ENCODE peak calls at places on chromosome 20, in four cellular contexts. R is H1, D is K562, K is HepG2. L is an unnamed sample.
A peak's percentile ranks its signal among the peaks of the same experiment; 100 is the strongest.

GRCh38 chr20:25586877-25587276 is 1.5 kb upstream of the NINL start:
- DNase-seq in R (no peak), D (no peak), K (no peak), L (no peak)

GRCh38 chr20:42678895-42679294 is 510.8 kb downstream of the PTPRT start:
- DNase-seq in R (peak; percentile 7), D (no peak), K (peak; percentile 10), L (no peak)

GRCh38 chr20:10125757-10126156 is 91.0 kb downstream of the ANKEF1 start:
- DNase-seq in R (no peak), D (no peak), K (no peak), L (no peak)

GRCh38 chr20:12963456-12963855 is 45.3 kb upstream of the SPTLC3 start:
- DNase-seq in R (no peak), D (no peak), K (no peak), L (no peak)

GRCh38 chr20:63433756-63434531 is 38.5 kb downstream of the KCNQ2 start:
- DNase-seq in R (no peak), D (no peak), K (no peak), L (no peak)

GRCh38 chr20:46030290-46031013 is 1.4 kb downstream of the SLC12A5 start:
- DNase-seq in R (no peak), D (no peak), K (no peak), L (no peak)

GRCh38 chr20:55143605-55144004 is 668.2 kb downstream of the DOK5 start:
- DNase-seq in R (no peak), D (no peak), K (no peak), L (no peak)

GRCh38 chr20:61459266-61459665 is 207.2 kb downstream of the CDH4 start:
- DNase-seq in R (no peak), D (no peak), K (no peak), L (no peak)

GRCh38 chr20:22343612-22344011 is 240.8 kb downstream of the FOXA2 start:
- DNase-seq in R (no peak), D (no peak), K (no peak), L (no peak)

GRCh38 chr20:46368902-46369268 is 37.5 kb downstream of the ELMO2 start:
- DNase-seq in R (no peak), D (peak; percentile 19), K (no peak), L (no peak)

GRCh38 chr20:62133051-62133845 is 9.9 kb downstream of the PSMA7 start:
- DNase-seq in R (no peak), D (no peak), K (no peak), L (no peak)

GRCh38 chr20:32970115-32970972 is 33.9 kb downstream of the SUN5 start:
- DNase-seq in R (no peak), D (no peak), K (no peak), L (no peak)

GRCh38 chr20:39195495-39196129 is 233.5 kb downstream of the DHX35 start:
- DNase-seq in R (no peak), D (no peak), K (no peak), L (no peak)

GRCh38 chr20:5749512-5750490 is at the start of gene SHLD1:
- DNase-seq in R (peak; percentile 60), D (peak; percentile 67), K (peak; percentile 92), L (peak; percentile 71)

GRCh38 chr20:64149141-64149540 is 15.1 kb upstream of the MYT1 start:
- DNase-seq in R (no peak), D (no peak), K (no peak), L (no peak)

GRCh38 chr20:19275630-19276071 is 63.2 kb downstream of the SLC24A3 start:
- DNase-seq in R (no peak), D (no peak), K (no peak), L (no peak)

GRCh38 chr20:51584116-51584515 is 41.6 kb upstream of the NFATC2 start:
- DNase-seq in R (no peak), D (no peak), K (no peak), L (no peak)

GRCh38 chr20:9204979-9205378 is 136.1 kb downstream of the PLCB4 start:
- DNase-seq in R (no peak), D (no peak), K (no peak), L (no peak)

GRCh38 chr20:10671850-10672578 is 1.8 kb downstream of the JAG1 start:
- DNase-seq in R (no peak), D (peak; percentile 32), K (no peak), L (no peak)

GRCh38 chr20:35515949-35516645 is 13.4 kb downstream of the C20orf173 start:
- DNase-seq in R (no peak), D (no peak), K (no peak), L (peak; percentile 44)

GRCh38 chr20:62723351-62723750 is 14.7 kb downstream of the NTSR1 start:
- DNase-seq in R (no peak), D (no peak), K (no peak), L (no peak)

GRCh38 chr20:54848984-54849538 is 373.7 kb downstream of the DOK5 start:
- DNase-seq in R (no peak), D (no peak), K (no peak), L (no peak)

GRCh38 chr20:50536333-50536732 is 26.1 kb downstream of the PTPN1 start:
- DNase-seq in R (no peak), D (no peak), K (no peak), L (no peak)

GRCh38 chr20:50535162-50535561 is 25.0 kb downstream of the PTPN1 start:
- DNase-seq in R (no peak), D (no peak), K (no peak), L (no peak)

GRCh38 chr20:50533061-50533460 is 22.9 kb downstream of the PTPN1 start:
- DNase-seq in R (no peak), D (no peak), K (no peak), L (no peak)

GRCh38 chr20:50533464-50533863 is 23.3 kb downstream of the PTPN1 start:
- DNase-seq in R (no peak), D (no peak), K (no peak), L (no peak)

GRCh38 chr20:50534567-50534966 is 24.4 kb downstream of the PTPN1 start:
- DNase-seq in R (no peak), D (no peak), K (no peak), L (no peak)
- TF ChIP-seq FOSL1 in R (no peak), D (no peak), K (no peak), L (no peak)

GRCh38 chr20:41028359-41029149 is at the start of gene TOP1:
- DNase-seq in R (peak; percentile 100), D (peak; percentile 99), K (peak; percentile 100), L (peak; percentile 99)

GRCh38 chr20:41031243-41031619 is 2.6 kb downstream of the TOP1 start:
- DNase-seq in R (no peak), D (no peak), K (no peak), L (no peak)

GRCh38 chr20:41027872-41028358 is 707 bp upstream of the TOP1 start:
- DNase-seq in R (no peak), D (no peak), K (no peak), L (no peak)

GRCh38 chr20:41030536-41031242 is 2.1 kb downstream of the TOP1 start:
- DNase-seq in R (no peak), D (no peak), K (peak; percentile 24), L (no peak)

DNA sequence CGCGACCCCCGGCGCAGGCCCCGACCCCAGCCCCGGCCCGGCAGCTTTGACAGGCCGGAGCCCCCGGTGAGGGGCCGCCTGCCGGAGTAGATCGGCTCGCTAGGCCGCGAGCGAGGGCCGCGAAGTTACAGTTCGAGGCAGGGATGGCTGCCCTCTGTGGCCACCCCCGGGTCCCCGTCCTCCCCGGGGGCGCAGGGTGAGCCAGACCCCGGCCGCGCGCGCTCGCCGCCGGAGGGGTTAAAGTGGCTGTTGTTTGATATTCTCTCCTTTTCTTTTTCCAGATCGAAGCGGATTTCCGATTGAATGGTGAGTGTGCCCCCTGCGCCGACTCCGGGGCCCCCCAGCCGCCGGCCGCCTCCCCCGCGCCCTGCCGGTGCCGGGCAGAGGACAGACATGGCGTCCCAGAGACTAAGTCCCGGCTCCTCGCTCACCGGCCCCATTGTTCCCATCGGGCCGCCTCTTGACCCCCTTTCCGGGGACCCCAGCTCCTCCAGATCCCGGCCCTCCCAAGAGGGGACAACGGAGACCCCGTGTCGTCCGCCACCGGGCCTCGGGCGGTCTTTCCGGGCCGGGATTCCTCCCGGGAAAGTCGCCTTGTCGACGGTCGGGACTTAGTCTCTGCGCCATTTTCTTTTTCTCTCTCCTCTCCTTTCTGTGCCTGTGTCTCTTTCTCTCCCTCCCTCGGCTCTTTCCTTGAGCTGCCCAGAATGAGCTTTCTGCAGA is 689 bp downstream of the TOP1 start:
- DNase-seq in R (no peak), D (peak; percentile 64), K (no peak), L (no peak)
- TF ChIP-seq FOSL1 in R (no peak), D (no peak), K (no peak), L (no peak)

DNA sequence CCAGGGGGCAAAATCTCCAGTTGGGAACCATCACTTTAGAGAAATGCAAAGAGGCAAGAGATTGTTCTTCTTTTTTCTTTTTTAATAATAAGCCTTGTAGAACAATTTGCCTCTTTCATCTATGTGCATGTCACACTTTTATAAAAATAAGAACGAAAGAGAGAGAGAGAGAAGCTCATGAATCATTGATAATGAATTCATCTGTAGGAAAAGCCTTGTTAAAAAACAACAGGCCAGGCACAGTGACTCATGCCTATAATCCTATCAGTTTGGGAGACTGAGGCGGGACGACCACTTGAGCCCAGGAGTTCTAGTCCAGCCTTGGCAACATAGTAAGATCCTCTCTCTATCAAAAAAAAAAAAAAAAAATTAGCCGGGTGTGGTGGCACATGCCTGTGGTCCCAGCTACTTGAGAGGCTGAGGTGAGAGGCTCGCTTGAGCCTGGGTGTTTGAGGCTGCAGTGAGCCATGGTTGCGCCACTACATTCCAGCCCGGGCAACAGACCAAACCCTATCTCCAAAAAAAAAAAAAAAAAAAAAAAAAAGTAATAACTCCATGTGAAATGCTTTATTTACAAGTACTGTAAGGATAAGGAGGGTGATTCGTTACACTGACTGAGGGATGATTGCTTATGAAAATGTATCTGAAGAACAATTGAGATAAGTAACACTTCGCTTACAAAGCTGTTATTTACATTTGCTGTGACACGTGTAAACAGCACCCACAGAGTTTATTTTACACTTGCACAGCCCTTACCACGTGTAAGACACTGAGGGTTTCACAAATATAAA is 6.0 kb downstream of the CCN5 start:
- DNase-seq in R (no peak), D (no peak), K (no peak), L (peak; percentile 37)
- TF ChIP-seq FOSL1 in R (no peak), D (no peak), K (no peak), L (peak; percentile 70)

GRCh38 chr20:44585042-44585968 is 2.9 kb downstream of the PKIG start:
- DNase-seq in R (no peak), D (no peak), K (no peak), L (no peak)
- TF ChIP-seq FOSL1 in R (no peak), D (no peak), K (no peak), L (no peak)

DNA sequence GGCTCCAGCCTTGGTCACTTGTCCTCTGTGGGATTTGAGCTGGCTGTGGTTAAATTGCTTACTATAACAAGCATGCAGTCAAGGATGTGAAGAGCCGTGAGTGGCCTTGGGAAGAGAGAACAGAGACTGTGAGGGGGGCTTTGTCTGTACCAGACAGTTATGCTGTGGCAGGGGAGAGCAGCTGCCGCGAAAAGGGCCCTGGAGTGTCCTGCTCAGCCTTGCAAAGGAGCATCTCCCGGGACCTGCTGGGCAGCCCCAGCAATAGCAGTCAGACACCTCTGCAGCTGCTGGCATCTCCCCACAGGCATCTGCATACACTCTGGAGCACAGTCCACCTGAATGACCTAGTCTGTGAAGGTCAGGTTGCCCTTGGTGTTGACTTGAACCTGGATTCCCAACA is 6.3 kb downstream of the EBF4 start:
- DNase-seq in R (no peak), D (no peak), K (no peak), L (no peak)
- TF ChIP-seq FOSL1 in R (no peak), D (no peak), K (no peak), L (no peak)

GRCh38 chr20:20549267-20549612 is 163.2 kb downstream of the RALGAPA2 start:
- DNase-seq in R (no peak), D (no peak), K (no peak), L (no peak)
- TF ChIP-seq FOSL1 in R (no peak), D (no peak), K (no peak), L (no peak)